ENCODE peak calls at places on chromosomes 2 and 18, in eight cellular contexts. One of them, this sample, is unnamed.

GRCh38 chr2:86622878-86623548 is 652 bp downstream of the RNF103 start:
- DNase-seq in K562: peak
- DNase-seq in WTC11: peak
- DNase-seq in HCT116: no peak
- DNase-seq in NB4: no peak
- DNase-seq in A549: peak
- DNase-seq in H1: peak
- DNase-seq in SK-N-SH: peak
- DNase-seq in this sample: peak

GRCh38 chr2:67733517-67733916 is 329.3 kb downstream of the C1D start:
- DNase-seq in K562: no peak
- DNase-seq in WTC11: peak
- DNase-seq in HCT116: peak
- DNase-seq in NB4: peak
- DNase-seq in A549: peak
- DNase-seq in H1: peak
- DNase-seq in SK-N-SH: peak
- DNase-seq in this sample: peak

GRCh38 chr18:34990571-34990970 is 50.6 kb upstream of the MAPRE2 start:
- DNase-seq in K562: no peak
- DNase-seq in WTC11: no peak
- DNase-seq in HCT116: no peak
- DNase-seq in NB4: no peak
- DNase-seq in A549: no peak
- DNase-seq in H1: no peak
- DNase-seq in SK-N-SH: no peak
- DNase-seq in this sample: peak

GRCh38 chr2:168716839-168717238 is 85.6 kb upstream of the NOSTRIN start:
- DNase-seq in K562: no peak
- DNase-seq in WTC11: no peak
- DNase-seq in HCT116: no peak
- DNase-seq in NB4: no peak
- DNase-seq in A549: no peak
- DNase-seq in H1: no peak
- DNase-seq in SK-N-SH: no peak
- DNase-seq in this sample: no peak

GRCh38 chr18:60846396-60846795 is 473.8 kb upstream of the MC4R start:
- DNase-seq in K562: no peak
- DNase-seq in WTC11: no peak
- DNase-seq in HCT116: no peak
- DNase-seq in NB4: no peak
- DNase-seq in A549: no peak
- DNase-seq in H1: no peak
- DNase-seq in SK-N-SH: peak
- DNase-seq in this sample: no peak

GRCh38 chr2:226979004-226979403 is 143.2 kb downstream of the RHBDD1 start:
- DNase-seq in K562: peak
- DNase-seq in WTC11: no peak
- DNase-seq in HCT116: no peak
- DNase-seq in NB4: no peak
- DNase-seq in A549: peak
- DNase-seq in H1: no peak
- DNase-seq in SK-N-SH: no peak
- DNase-seq in this sample: no peak

GRCh38 chr18:63936156-63936931 is 12.8 kb upstream of the HMSD start:
- DNase-seq in K562: peak
- DNase-seq in WTC11: peak
- DNase-seq in HCT116: peak
- DNase-seq in NB4: peak
- DNase-seq in A549: peak
- DNase-seq in H1: peak
- DNase-seq in SK-N-SH: peak
- DNase-seq in this sample: peak

GRCh38 chr2:15942711-15943345 is 2.5 kb downstream of the MYCN start:
- DNase-seq in K562: no peak
- DNase-seq in WTC11: no peak
- DNase-seq in HCT116: no peak
- DNase-seq in NB4: no peak
- DNase-seq in A549: no peak
- DNase-seq in H1: no peak
- DNase-seq in SK-N-SH: no peak
- DNase-seq in this sample: no peak

GRCh38 chr18:58666176-58666575 is 5.1 kb upstream of the MALT1 start:
- DNase-seq in K562: no peak
- DNase-seq in WTC11: no peak
- DNase-seq in HCT116: no peak
- DNase-seq in NB4: no peak
- DNase-seq in A549: no peak
- DNase-seq in H1: no peak
- DNase-seq in SK-N-SH: no peak
- DNase-seq in this sample: no peak

GRCh38 chr2:138112536-138112935 is 148.3 kb downstream of the HNMT start:
- DNase-seq in K562: no peak
- DNase-seq in WTC11: no peak
- DNase-seq in HCT116: no peak
- DNase-seq in NB4: no peak
- DNase-seq in A549: no peak
- DNase-seq in H1: no peak
- DNase-seq in SK-N-SH: no peak
- DNase-seq in this sample: peak

GRCh38 chr2:130370490-130370889 is 14.6 kb downstream of the PTPN18 start:
- DNase-seq in K562: no peak
- DNase-seq in WTC11: no peak
- DNase-seq in HCT116: no peak
- DNase-seq in NB4: no peak
- DNase-seq in A549: no peak
- DNase-seq in H1: no peak
- DNase-seq in SK-N-SH: no peak
- DNase-seq in this sample: no peak

GRCh38 chr2:166661824-166662223 is 167.8 kb upstream of the SCN7A start:
- DNase-seq in K562: no peak
- DNase-seq in WTC11: no peak
- DNase-seq in HCT116: no peak
- DNase-seq in NB4: no peak
- DNase-seq in A549: no peak
- DNase-seq in H1: no peak
- DNase-seq in SK-N-SH: no peak
- DNase-seq in this sample: no peak

GRCh38 chr2:1502891-1503304 is 89.6 kb downstream of the TPO start:
- DNase-seq in K562: no peak
- DNase-seq in WTC11: no peak
- DNase-seq in HCT116: no peak
- DNase-seq in NB4: no peak
- DNase-seq in A549: no peak
- DNase-seq in H1: no peak
- DNase-seq in SK-N-SH: no peak
- DNase-seq in this sample: no peak

GRCh38 chr2:165572155-165572554 is 102.7 kb downstream of the CSRNP3 start:
- DNase-seq in K562: no peak
- DNase-seq in WTC11: no peak
- DNase-seq in HCT116: no peak
- DNase-seq in NB4: no peak
- DNase-seq in A549: no peak
- DNase-seq in H1: no peak
- DNase-seq in SK-N-SH: peak
- DNase-seq in this sample: no peak

GRCh38 chr2:88099798-88100488 is 27.9 kb downstream of the FABP1 start:
- DNase-seq in K562: peak
- DNase-seq in WTC11: peak
- DNase-seq in HCT116: peak
- DNase-seq in NB4: peak
- DNase-seq in A549: peak
- DNase-seq in H1: peak
- DNase-seq in SK-N-SH: peak
- DNase-seq in this sample: no peak

GRCh38 chr2:44974064-44974715 is 32.7 kb downstream of the SIX3 start:
- DNase-seq in K562: peak
- DNase-seq in WTC11: peak
- DNase-seq in HCT116: peak
- DNase-seq in NB4: peak
- DNase-seq in A549: peak
- DNase-seq in H1: peak
- DNase-seq in SK-N-SH: peak
- DNase-seq in this sample: no peak

GRCh38 chr2:127106998-127107621 is at the start of gene BIN1:
- DNase-seq in K562: peak
- DNase-seq in WTC11: peak
- DNase-seq in HCT116: peak
- DNase-seq in NB4: peak
- DNase-seq in A549: peak
- DNase-seq in H1: peak
- DNase-seq in SK-N-SH: peak
- DNase-seq in this sample: peak
- TF ChIP-seq MAX in K562: no peak
- TF ChIP-seq MAX in WTC11: no peak
- TF ChIP-seq MAX in HCT116: peak
- TF ChIP-seq MAX in NB4: peak
- TF ChIP-seq MAX in A549: no peak
- TF ChIP-seq MAX in H1: peak
- TF ChIP-seq MAX in SK-N-SH: no peak
- TF ChIP-seq MAX in this sample: no peak

GRCh38 chr2:135256531-135257258 is 204.6 kb downstream of the RAB3GAP1 start:
- DNase-seq in K562: no peak
- DNase-seq in WTC11: no peak
- DNase-seq in HCT116: no peak
- DNase-seq in NB4: no peak
- DNase-seq in A549: no peak
- DNase-seq in H1: no peak
- DNase-seq in SK-N-SH: no peak
- DNase-seq in this sample: no peak
- TF ChIP-seq MAX in K562: no peak
- TF ChIP-seq MAX in WTC11: no peak
- TF ChIP-seq MAX in HCT116: no peak
- TF ChIP-seq MAX in NB4: no peak
- TF ChIP-seq MAX in A549: no peak
- TF ChIP-seq MAX in H1: no peak
- TF ChIP-seq MAX in SK-N-SH: no peak
- TF ChIP-seq MAX in this sample: no peak

GRCh38 chr18:8706545-8706980 is 1.2 kb downstream of the MTCL1 start:
- DNase-seq in K562: peak
- DNase-seq in WTC11: peak
- DNase-seq in HCT116: no peak
- DNase-seq in NB4: peak
- DNase-seq in A549: no peak
- DNase-seq in H1: no peak
- DNase-seq in SK-N-SH: no peak
- DNase-seq in this sample: no peak

GRCh38 chr18:8704361-8705279 is 736 bp upstream of the MTCL1 start:
- DNase-seq in K562: peak
- DNase-seq in WTC11: peak
- DNase-seq in HCT116: peak
- DNase-seq in NB4: peak
- DNase-seq in A549: peak
- DNase-seq in H1: peak
- DNase-seq in SK-N-SH: peak
- DNase-seq in this sample: peak

GRCh38 chr18:8705941-8706544 is 687 bp downstream of the MTCL1 start:
- DNase-seq in K562: peak
- DNase-seq in WTC11: peak
- DNase-seq in HCT116: no peak
- DNase-seq in NB4: no peak
- DNase-seq in A549: no peak
- DNase-seq in H1: peak
- DNase-seq in SK-N-SH: peak
- DNase-seq in this sample: peak

GRCh38 chr18:8703781-8704301 is 1.5 kb upstream of the MTCL1 start:
- DNase-seq in K562: no peak
- DNase-seq in WTC11: no peak
- DNase-seq in HCT116: no peak
- DNase-seq in NB4: no peak
- DNase-seq in A549: no peak
- DNase-seq in H1: no peak
- DNase-seq in SK-N-SH: no peak
- DNase-seq in this sample: no peak

DNA sequence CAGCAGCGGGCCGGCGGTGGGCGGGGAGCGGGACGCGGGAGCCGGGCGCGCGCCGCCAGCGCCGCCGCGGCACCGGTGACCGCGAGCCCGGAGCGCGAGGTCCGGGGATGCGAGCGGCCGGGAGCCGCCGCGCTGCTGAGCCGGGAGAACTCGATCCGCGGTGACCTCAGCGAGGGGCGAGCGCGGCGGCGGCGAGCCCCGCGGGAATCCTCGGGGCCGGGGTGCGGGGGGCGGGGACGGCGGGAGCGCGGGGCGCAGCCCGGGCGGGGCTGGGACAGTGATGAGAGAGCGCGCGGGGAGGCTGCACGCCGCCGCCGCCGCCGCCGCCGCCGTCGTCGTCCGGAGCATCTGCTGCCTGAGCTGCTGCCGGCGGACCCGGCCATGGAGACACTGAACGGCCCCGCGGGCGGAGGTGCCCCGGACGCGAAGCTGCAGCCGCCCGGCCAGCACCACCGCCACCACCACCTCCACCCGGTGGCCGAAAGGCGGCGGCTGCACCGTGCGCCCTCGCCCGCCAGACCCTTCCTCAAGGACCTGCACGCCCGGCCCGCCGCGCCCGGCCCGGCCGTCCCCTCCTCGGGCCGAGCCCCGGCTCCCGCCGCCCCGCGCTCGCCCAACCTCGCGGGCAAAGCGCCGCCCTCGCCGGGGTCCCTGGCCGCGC is at the start of gene MTCL1:
- DNase-seq in K562: no peak
- DNase-seq in WTC11: peak
- DNase-seq in HCT116: no peak
- DNase-seq in NB4: peak
- DNase-seq in A549: peak
- DNase-seq in H1: peak
- DNase-seq in SK-N-SH: peak
- DNase-seq in this sample: peak
- TF ChIP-seq MAX in K562: no peak
- TF ChIP-seq MAX in WTC11: no peak
- TF ChIP-seq MAX in HCT116: peak
- TF ChIP-seq MAX in NB4: no peak
- TF ChIP-seq MAX in A549: no peak
- TF ChIP-seq MAX in H1: no peak
- TF ChIP-seq MAX in SK-N-SH: no peak
- TF ChIP-seq MAX in this sample: no peak

DNA sequence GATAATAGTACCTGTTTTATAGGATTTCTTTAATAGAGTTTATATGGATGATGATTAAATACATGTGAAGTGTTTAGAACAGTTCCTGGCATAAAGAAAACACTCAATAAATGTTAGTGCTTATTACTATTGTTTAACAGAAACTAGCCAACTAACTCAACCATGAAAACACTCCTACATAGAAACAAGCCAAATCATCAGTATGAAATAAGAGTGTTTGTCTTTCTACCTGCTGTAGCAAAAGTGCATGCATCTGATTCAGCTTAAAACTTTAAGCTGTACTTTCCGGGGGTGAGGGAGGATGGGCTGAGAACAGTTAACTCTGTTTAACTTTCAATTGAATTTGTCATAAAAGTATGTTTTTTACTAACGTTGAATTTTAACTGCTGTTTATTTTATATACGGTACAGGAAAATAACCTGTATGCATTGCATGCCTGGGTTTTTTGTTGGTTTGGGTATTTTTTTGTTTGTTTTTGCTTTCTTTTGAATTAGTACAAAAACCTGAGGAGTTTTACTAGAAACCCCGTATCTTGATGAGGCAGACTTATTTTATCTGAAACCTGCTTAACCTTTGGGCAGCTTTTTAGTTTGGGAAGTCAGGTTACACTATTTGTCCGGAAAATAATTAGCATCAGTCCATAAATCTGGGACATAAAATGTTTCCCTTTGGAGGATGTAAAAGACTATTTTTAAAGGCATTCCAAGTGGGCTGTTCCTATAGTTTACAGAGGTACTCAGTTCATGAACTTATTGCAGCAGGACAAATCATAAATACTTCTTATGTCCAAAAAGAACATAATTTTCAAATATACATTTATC is 6.5 kb downstream of the HTR2B start:
- DNase-seq in K562: no peak
- DNase-seq in WTC11: no peak
- DNase-seq in HCT116: no peak
- DNase-seq in NB4: no peak
- DNase-seq in A549: no peak
- DNase-seq in H1: no peak
- DNase-seq in SK-N-SH: no peak
- DNase-seq in this sample: peak
- TF ChIP-seq MAX in K562: no peak
- TF ChIP-seq MAX in WTC11: no peak
- TF ChIP-seq MAX in HCT116: no peak
- TF ChIP-seq MAX in NB4: no peak
- TF ChIP-seq MAX in A549: no peak
- TF ChIP-seq MAX in H1: no peak
- TF ChIP-seq MAX in SK-N-SH: no peak
- TF ChIP-seq MAX in this sample: no peak

This sample was measured in endothelial cell of umbilical vein.